ENCODE peak calls at places on chromosomes 12 and 14, in seven cellular contexts. Z, D, X, Q, S, H and L are unnamed samples.

GRCh38 chr12:119229837-119230236 is 51.1 kb downstream of the HSPB8 start:
- DNase-seq in X (no peak), S (peak; percentile 59), Q (peak; percentile 34), H (peak; percentile 44), D (peak; percentile 84), Z (peak; percentile 33), L (no peak)

GRCh38 chr14:95388699-95389098 is 69.0 kb upstream of the CLMN start:
- DNase-seq in S (no peak), Q (no peak), H (no peak), D (no peak), X (no peak), Z (no peak), L (no peak)

GRCh38 chr12:117524806-117525205 is 163.4 kb upstream of the NOS1 start:
- DNase-seq in Q (no peak), D (no peak), S (no peak), X (no peak), Z (no peak), H (no peak), L (no peak)

GRCh38 chr14:101109347-101109638 is 205.8 kb upstream of the RTL1 start:
- DNase-seq in X (no peak), Z (no peak), Q (no peak), S (no peak), H (no peak), D (no peak), L (peak; percentile 66)

GRCh38 chr14:69260979-69261605 is 1.1 kb downstream of the GALNT16 start:
- DNase-seq in D (peak; percentile 72), Z (peak; percentile 48), H (no peak), S (no peak), Q (peak; percentile 40), X (peak; percentile 48), L (no peak)

GRCh38 chr12:38905480-38906351 is at the start of gene CPNE8:
- DNase-seq in Z (peak; percentile 87), Q (peak; percentile 91), D (peak; percentile 82), S (peak; percentile 48), H (peak; percentile 13), X (peak; percentile 93), L (peak; percentile 97)

GRCh38 chr14:67311868-67312267 is 47.7 kb downstream of the ATP6V1D start:
- DNase-seq in Z (no peak), X (no peak), H (no peak), S (no peak), Q (no peak), D (no peak), L (no peak)

GRCh38 chr12:95217377-95218163 is at the start of the genes FGD6 and VEZT:
- DNase-seq in Q (peak; percentile 99), H (peak; percentile 81), S (peak; percentile 98), X (peak; percentile 98), D (peak; percentile 95), Z (peak; percentile 98), L (peak; percentile 100)

GRCh38 chr14:81811705-81812269 is 278.1 kb upstream of the SEL1L start:
- DNase-seq in S (no peak), Q (no peak), D (no peak), X (no peak), Z (no peak), H (no peak), L (no peak)

GRCh38 chr12:67534671-67535070 is 113.9 kb upstream of the DYRK2 start:
- DNase-seq in S (no peak), Z (no peak), X (no peak), D (peak; percentile 20), H (peak; percentile 40), Q (peak; percentile 50), L (peak; percentile 91)

GRCh38 chr12:5925646-5926045 is 19.4 kb downstream of the ANO2 start:
- DNase-seq in S (no peak), H (no peak), X (no peak), Q (no peak), D (no peak), Z (no peak), L (no peak)

GRCh38 chr12:65123435-65124063 is 2.4 kb upstream of the WIF1 start:
- DNase-seq in X (no peak), Q (peak; percentile 36), S (no peak), H (no peak), Z (no peak), D (no peak), L (no peak)

GRCh38 chr14:54669759-54670630 is 103.1 kb downstream of the SAMD4A start:
- DNase-seq in H (no peak), Z (no peak), X (no peak), Q (no peak), D (no peak), S (no peak), L (no peak)

GRCh38 chr12:27104546-27104945 is 22.2 kb upstream of the C12orf71 start:
- DNase-seq in Z (no peak), X (no peak), Q (no peak), D (no peak), S (no peak), H (no peak), L (no peak)

GRCh38 chr14:35140718-35141581 is 18.6 kb downstream of the PRORP start:
- DNase-seq in Q (no peak), S (no peak), H (no peak), Z (no peak), X (no peak), D (no peak), L (no peak)

GRCh38 chr12:101051901-101052550 is 158.0 kb downstream of the SLC5A8 start:
- DNase-seq in S (peak; percentile 88), Q (peak; percentile 44), X (no peak), D (peak; percentile 48), Z (no peak), H (peak; percentile 40), L (no peak)

DNA sequence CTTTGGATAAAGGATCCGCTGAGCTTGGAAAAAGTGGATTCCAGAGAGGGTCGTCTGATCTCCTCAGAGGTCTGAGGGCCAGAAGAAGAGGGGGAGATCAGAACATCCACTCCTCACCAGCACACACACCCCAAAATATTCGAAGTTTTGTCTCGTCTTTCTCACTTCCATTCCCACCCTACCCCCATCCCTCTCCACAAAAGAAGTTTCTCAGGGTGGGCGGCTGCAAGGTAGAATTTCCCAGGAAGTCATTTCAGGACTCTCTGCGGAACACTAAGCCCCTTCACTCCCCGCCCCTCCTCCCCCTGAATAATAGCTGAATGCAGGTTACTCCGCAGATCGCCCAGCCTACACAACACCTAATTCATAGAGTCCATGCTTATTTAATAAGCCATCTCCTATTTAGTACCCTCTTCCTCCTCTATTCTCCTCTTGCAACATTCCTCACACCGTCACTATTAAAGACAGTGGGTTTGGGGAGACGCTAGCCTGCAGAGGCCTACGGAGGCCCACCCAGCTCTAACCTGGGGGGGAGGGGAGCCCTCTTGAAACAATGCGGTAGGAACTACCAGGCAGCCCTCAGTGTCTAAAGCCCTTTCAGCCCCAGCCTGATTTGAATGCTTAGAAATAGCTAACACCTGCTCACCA is 650 bp upstream of the SALL2 start:
- DNase-seq in X (no peak), Q (no peak), D (no peak), Z (no peak), S (no peak), H (no peak), L (no peak)
- TF ChIP-seq POLR2A in X (no peak), Q (no peak), D (no peak), Z (no peak), S (no peak), H (no peak), L (no peak)

GRCh38 chr12:30696486-30696885 is 817 bp upstream of the IPO8 start:
- DNase-seq in H (no peak), Z (no peak), Q (no peak), S (no peak), X (no peak), D (no peak), L (no peak)

GRCh38 chr12:30694971-30695326 is 720 bp downstream of the IPO8 start:
- DNase-seq in S (peak; percentile 21), Q (peak; percentile 61), X (peak; percentile 64), Z (peak; percentile 20), H (peak; percentile 18), D (peak; percentile 57), L (no peak)

GRCh38 chr12:30694412-30694955 is 1.2 kb downstream of the IPO8 start:
- DNase-seq in S (no peak), Z (no peak), X (no peak), H (no peak), D (no peak), Q (no peak), L (no peak)

GRCh38 chr12:30696103-30696408 is 387 bp upstream of the IPO8 start:
- DNase-seq in H (no peak), Z (no peak), D (no peak), Q (no peak), S (peak; percentile 13), X (no peak), L (no peak)

DNA sequence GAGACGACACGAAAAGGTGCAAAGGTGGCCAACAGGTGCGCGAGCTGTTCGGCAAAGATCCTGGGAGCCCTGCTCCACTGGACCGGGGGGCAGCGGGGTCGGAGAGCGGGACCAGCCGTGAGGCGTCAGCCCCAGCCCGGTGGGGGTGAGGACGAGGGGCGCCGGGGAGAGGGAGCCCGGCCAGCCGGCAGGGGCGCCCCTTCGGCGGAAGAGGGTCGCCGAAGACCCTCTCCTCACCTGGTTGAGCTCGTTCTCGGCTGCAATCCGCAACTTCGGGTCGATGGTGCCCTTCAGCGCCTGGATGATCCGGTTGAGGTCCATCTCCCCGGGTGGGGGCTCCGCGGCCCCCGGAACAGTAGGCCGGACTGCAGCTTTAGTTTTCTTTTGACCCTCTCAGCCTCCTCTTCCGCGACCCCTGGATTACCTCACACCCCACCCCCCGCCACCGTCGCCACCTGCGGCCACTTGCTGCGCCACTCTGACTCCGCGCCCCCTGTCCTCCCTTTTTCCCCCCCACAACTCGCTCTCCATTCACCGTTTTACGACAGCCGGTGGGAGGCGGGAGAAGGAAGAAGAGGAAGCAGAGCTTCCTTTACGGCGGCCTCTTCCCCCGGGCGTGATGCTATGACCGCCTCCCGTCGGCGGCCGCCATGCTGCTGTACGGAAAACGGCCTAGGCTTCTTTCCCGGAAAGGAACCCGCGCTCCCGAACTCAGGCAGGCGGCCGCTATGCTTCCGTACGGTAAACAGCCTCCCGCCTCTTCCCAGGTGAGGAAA is at the start of gene IPO8:
- DNase-seq in X (peak; percentile 93), Q (peak; percentile 94), H (peak; percentile 73), S (peak; percentile 87), Z (peak; percentile 93), D (peak; percentile 89), L (peak; percentile 96)
- TF ChIP-seq POLR2A in X (peak; percentile 7), Q (no peak), H (no peak), S (no peak), Z (peak; percentile 25), D (peak; percentile 48), L (no peak)

DNA sequence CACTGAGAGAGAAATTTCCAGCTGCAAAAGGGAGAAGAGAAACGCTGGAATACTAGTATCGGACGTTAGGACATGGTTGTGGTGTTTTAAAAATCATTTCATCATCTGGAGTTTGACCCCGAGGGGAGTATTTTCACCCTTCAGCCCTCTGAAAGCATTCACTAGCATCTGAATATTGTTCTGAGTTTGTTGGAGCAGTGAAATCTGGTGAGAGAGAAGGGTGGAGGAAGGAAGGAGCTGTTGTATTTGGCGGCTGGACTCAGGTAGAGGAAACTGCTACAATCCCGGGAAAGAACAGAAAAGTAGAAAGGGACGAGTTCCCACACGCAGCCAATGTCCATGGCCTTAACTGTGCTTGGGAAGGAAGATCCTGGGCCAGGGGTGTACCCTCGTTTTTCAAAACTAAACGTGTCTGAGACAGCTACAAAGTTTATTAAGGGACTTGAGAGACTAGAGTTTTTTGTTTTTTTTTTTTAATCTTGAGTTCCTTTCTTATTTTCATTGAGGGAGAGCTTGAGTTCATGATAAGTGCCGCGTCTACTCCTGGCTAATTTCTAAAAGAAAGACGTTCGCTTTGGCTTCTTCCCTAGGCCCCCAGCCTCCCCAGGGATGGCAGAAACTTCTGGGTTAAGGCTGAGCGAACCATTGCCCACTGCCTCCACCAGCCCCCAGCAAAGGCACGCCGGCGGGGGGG is 870 bp upstream of the CDKN1B start:
- DNase-seq in X (no peak), D (no peak), H (no peak), Z (peak; percentile 32), Q (peak; percentile 48), S (no peak), L (peak; percentile 90)
- TF ChIP-seq POLR2A in X (no peak), D (no peak), H (no peak), Z (no peak), Q (no peak), S (no peak), L (no peak)

GRCh38 chr14:65301862-65302539 is 110.5 kb upstream of the FUT8 start:
- DNase-seq in Z (no peak), X (no peak), Q (no peak), S (no peak), D (no peak), H (no peak), L (no peak)
- TF ChIP-seq POLR2A in Z (no peak), X (no peak), Q (no peak), S (no peak), D (no peak), H (no peak), L (no peak)